ENCODE peak calls at places on chromosomes 5 and 9, in four cellular contexts. One of them, this sample, is unnamed.

GRCh38 chr9:113187935-113188595 is 33.0 kb downstream of the FKBP15 start:
- DNase-seq in HepG2: peak
- DNase-seq in WTC11: no peak
- DNase-seq in H1: no peak
- DNase-seq in this sample: no peak

GRCh38 chr9:124257070-124257864 is 482 bp upstream of the NEK6 start:
- DNase-seq in WTC11: no peak
- DNase-seq in H1: no peak
- DNase-seq in HepG2: no peak
- DNase-seq in this sample: no peak

GRCh38 chr5:132776077-132776931 is 735 bp downstream of the SEPTIN8 start:
- DNase-seq in H1: no peak
- DNase-seq in HepG2: peak
- DNase-seq in WTC11: peak
- DNase-seq in this sample: peak

GRCh38 chr5:91206103-91206502 is 177.0 kb downstream of the ARRDC3 start:
- DNase-seq in H1: no peak
- DNase-seq in HepG2: no peak
- DNase-seq in WTC11: no peak
- DNase-seq in this sample: no peak

GRCh38 chr5:137078171-137078665 is 420.9 kb downstream of the SPOCK1 start:
- DNase-seq in WTC11: no peak
- DNase-seq in HepG2: no peak
- DNase-seq in H1: no peak
- DNase-seq in this sample: no peak

GRCh38 chr5:149895416-149896345 is 48.9 kb downstream of the PDE6A start:
- DNase-seq in HepG2: no peak
- DNase-seq in H1: no peak
- DNase-seq in WTC11: no peak
- DNase-seq in this sample: no peak

GRCh38 chr5:6490246-6490645 is 41.6 kb downstream of the UBE2QL1 start:
- DNase-seq in HepG2: no peak
- DNase-seq in WTC11: no peak
- DNase-seq in H1: no peak
- DNase-seq in this sample: no peak

GRCh38 chr5:167633931-167634341 is 657.5 kb upstream of the WWC1 start:
- DNase-seq in WTC11: no peak
- DNase-seq in HepG2: no peak
- DNase-seq in H1: no peak
- DNase-seq in this sample: no peak

GRCh38 chr9:107342762-107343161 is 59.7 kb downstream of the RAD23B start:
- DNase-seq in HepG2: no peak
- DNase-seq in H1: no peak
- DNase-seq in WTC11: no peak
- DNase-seq in this sample: no peak

GRCh38 chr9:134063088-134063875 is 4.5 kb downstream of the BRD3 start:
- DNase-seq in WTC11: no peak
- DNase-seq in HepG2: no peak
- DNase-seq in H1: no peak
- DNase-seq in this sample: no peak

GRCh38 chr5:131357739-131358561 is 94.1 kb downstream of the CDC42SE2 start:
- DNase-seq in HepG2: no peak
- DNase-seq in WTC11: no peak
- DNase-seq in H1: no peak
- DNase-seq in this sample: no peak

GRCh38 chr9:75131700-75132099 is 43.4 kb downstream of the OSTF1 start:
- DNase-seq in H1: no peak
- DNase-seq in HepG2: no peak
- DNase-seq in WTC11: no peak
- DNase-seq in this sample: no peak

GRCh38 chr5:167514461-167514860 is 777.0 kb upstream of the WWC1 start:
- DNase-seq in WTC11: no peak
- DNase-seq in HepG2: no peak
- DNase-seq in H1: no peak
- DNase-seq in this sample: no peak

GRCh38 chr5:7926720-7927119 is 57.8 kb downstream of the MTRR start:
- DNase-seq in HepG2: no peak
- DNase-seq in H1: no peak
- DNase-seq in WTC11: no peak
- DNase-seq in this sample: no peak

GRCh38 chr5:115869256-115869655 is 27.5 kb downstream of the AP3S1 start:
- DNase-seq in H1: no peak
- DNase-seq in WTC11: no peak
- DNase-seq in HepG2: no peak
- DNase-seq in this sample: no peak

GRCh38 chr5:2139478-2139877 is 256.8 kb upstream of the IRX4 start:
- DNase-seq in WTC11: no peak
- DNase-seq in HepG2: no peak
- DNase-seq in H1: no peak
- DNase-seq in this sample: no peak

GRCh38 chr9:111481885-111482636 is 2.1 kb downstream of the ECPAS start:
- DNase-seq in H1: no peak
- DNase-seq in HepG2: peak
- DNase-seq in WTC11: no peak
- DNase-seq in this sample: no peak
- TF ChIP-seq JUN in H1: no peak
- TF ChIP-seq JUN in HepG2: no peak
- TF ChIP-seq JUN in WTC11: no peak
- TF ChIP-seq JUN in this sample: no peak

DNA sequence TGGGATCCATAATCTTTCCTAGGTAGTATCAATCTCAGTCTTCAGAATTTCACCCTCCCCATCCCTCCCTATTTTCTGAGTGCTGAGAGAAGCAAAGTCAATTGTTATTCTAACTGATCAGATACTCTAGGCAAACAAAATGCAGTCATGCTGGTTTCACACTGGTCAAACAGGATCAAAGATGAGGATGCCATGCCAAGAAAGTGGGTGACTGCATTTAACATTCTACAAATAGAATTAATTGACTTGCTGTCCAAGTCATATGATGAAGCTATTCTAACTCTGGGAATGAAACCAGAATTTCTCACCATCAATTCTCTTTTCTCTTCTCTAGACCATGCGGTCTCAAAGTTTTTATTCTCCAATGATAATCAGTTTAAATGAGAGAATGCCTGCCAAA is 112.5 kb downstream of the CTNND2 start:
- DNase-seq in H1: no peak
- DNase-seq in HepG2: no peak
- DNase-seq in WTC11: no peak
- DNase-seq in this sample: no peak
- TF ChIP-seq CREB1 in H1: no peak
- TF ChIP-seq CREB1 in HepG2: no peak
- TF ChIP-seq CREB1 in WTC11: no peak
- TF ChIP-seq CREB1 in this sample: no peak

DNA sequence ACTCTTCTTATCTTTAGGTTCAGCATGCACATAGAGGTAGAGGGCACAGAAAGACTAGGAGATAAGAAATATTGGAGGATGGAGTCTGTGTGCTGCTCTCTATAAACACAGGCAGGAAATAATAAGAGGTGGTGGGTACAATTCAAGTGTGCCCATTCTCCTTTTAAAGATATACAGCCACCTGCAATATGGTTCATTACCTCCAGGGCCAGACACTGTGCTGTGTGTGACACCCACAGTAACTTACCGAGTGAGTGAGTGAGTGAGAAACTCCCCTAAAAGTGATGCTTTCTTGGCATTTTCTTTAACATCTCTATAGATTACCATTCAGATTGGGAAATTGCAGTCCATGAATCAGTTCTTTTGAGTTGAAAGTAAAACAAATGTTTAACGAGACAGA is 311.8 kb upstream of the KCNN2 start:
- DNase-seq in WTC11: no peak
- DNase-seq in H1: no peak
- DNase-seq in HepG2: no peak
- DNase-seq in this sample: no peak
- TF ChIP-seq JUN in WTC11: no peak
- TF ChIP-seq JUN in H1: no peak
- TF ChIP-seq JUN in HepG2: no peak
- TF ChIP-seq JUN in this sample: no peak

GRCh38 chr9:86547596-86547995 is 193.4 kb upstream of the TUT7 start:
- DNase-seq in WTC11: no peak
- DNase-seq in H1: no peak
- DNase-seq in HepG2: no peak
- DNase-seq in this sample: no peak
- TF ChIP-seq CREB1 in WTC11: no peak
- TF ChIP-seq CREB1 in H1: no peak
- TF ChIP-seq CREB1 in HepG2: no peak
- TF ChIP-seq CREB1 in this sample: no peak

DNA sequence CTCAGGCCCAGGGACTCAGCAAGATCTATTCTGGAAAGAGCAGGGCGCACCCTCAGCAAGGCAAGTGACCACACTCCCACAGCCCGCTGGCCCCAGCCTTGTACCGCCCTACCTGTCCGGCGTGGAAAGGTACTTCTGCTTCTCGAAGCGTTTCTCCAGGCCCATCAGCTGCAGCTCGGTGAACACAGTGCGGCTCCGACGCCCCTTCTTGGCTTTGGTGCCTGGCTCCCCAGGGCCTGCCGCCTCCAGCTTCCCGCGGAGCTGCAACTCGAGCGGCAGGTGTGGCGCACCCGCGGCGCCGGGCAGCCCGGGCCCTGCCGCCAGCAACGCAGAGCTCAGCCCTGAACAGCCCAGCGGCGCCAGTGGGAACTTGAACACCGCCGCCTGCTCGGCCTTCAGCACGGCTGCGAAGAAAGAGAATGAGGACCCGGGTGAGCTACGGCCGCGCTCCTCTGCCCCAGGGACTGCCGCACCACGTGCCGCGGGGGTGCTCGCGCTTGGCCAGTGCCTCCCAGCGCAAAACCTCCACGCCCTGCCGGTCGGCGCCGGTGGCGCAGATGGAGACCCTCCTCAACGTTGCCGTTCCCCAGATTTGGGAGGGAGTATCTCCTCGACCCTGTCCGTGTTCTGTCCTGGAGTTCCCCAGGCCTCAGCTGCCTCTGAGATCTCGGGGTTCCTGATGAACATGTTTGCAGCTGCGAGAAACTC is 2.2 kb downstream of the BARX1 start:
- DNase-seq in HepG2: no peak
- DNase-seq in WTC11: peak
- DNase-seq in H1: no peak
- DNase-seq in this sample: no peak
- TF ChIP-seq JUN in HepG2: no peak
- TF ChIP-seq JUN in WTC11: no peak
- TF ChIP-seq JUN in H1: no peak
- TF ChIP-seq JUN in this sample: no peak

DNA sequence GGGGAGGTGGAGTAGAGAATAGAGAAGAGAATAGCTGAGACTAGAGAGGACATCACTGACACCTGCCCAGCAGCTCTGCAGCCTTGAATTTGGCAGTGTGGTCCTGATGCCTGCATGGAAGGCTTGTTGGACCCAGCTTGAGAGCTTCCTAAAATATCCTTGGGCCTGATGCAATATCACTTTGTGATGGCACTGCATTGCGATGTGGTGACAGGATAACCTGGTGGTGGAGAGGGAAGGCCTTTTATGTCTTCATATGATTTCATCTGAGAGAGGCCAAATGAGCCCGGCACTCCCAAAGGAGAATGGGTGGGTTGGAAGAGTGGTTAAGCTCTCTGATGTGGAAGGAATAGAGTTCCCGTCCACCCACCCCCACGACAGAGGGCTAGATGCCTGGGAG is 99.6 kb upstream of the SSBP2 start:
- DNase-seq in HepG2: no peak
- DNase-seq in H1: no peak
- DNase-seq in WTC11: no peak
- DNase-seq in this sample: no peak
- TF ChIP-seq CREB1 in HepG2: no peak
- TF ChIP-seq CREB1 in H1: no peak
- TF ChIP-seq CREB1 in WTC11: no peak
- TF ChIP-seq CREB1 in this sample: no peak